ENCODE peak calls at places on chromosome 12, in seven cellular contexts. E is activated CD4-positive, CD25-positive, alpha-beta regulatory T cell; I is LoVo; M is T-cell; L is uterus; J is naive thymus-derived CD8-positive, alpha-beta T cell; A is B cell. F is an unnamed sample.

GRCh38 chr12:122999196-122999946 is 18.9 kb downstream of the ARL6IP4 start:
- DNase-seq in M (no peak), A (no peak), I (no peak), J (no peak), L (no peak), E (no peak), F (no peak)

GRCh38 chr12:1793426-1794210 is 26.7 kb upstream of the LRTM2 start:
- DNase-seq in M (no peak), I (no peak), J (no peak), L (no peak), E (no peak), A (no peak), F (no peak)

GRCh38 chr12:17588968-17589367 is 501.0 kb downstream of the RERGL start:
- DNase-seq in L (no peak), M (no peak), I (peak), E (no peak), J (no peak), A (no peak), F (peak)

GRCh38 chr12:6507102-6507998 is 13.4 kb downstream of the NCAPD2 start:
- DNase-seq in L (no peak), I (peak), A (no peak), E (no peak), J (no peak), M (no peak), F (no peak)

GRCh38 chr12:111430418-111431353 is 25.0 kb downstream of the SH2B3 start:
- DNase-seq in E (peak), J (peak), L (no peak), A (peak), M (no peak), I (no peak), F (no peak)

GRCh38 chr12:2624543-2625266 is 170.1 kb upstream of the FKBP4 start:
- DNase-seq in I (no peak), J (no peak), L (no peak), M (no peak), E (no peak), A (no peak), F (peak)

GRCh38 chr12:80504389-80505153 is 60.5 kb downstream of the PTPRQ start:
- DNase-seq in L (no peak), J (no peak), M (no peak), I (no peak), A (no peak), E (no peak), F (no peak)

GRCh38 chr12:6167327-6168280 is 32.6 kb upstream of the CD9 start:
- DNase-seq in J (peak), E (no peak), M (peak), A (peak), I (peak), L (peak), F (no peak)

GRCh38 chr12:54967461-54967860 is 17.1 kb downstream of the TESPA1 start:
- DNase-seq in A (no peak), E (no peak), J (peak), M (no peak), I (no peak), L (no peak), F (no peak)

GRCh38 chr12:54442071-54442470 is 23.0 kb upstream of the ITGA5 start:
- DNase-seq in I (no peak), J (no peak), E (no peak), M (no peak), A (no peak), L (no peak), F (no peak)

GRCh38 chr12:46135750-46136149 is 133.1 kb downstream of the SLC38A1 start:
- DNase-seq in L (no peak), M (no peak), J (no peak), A (no peak), I (no peak), E (no peak), F (no peak)

GRCh38 chr12:84506317-84506716 is 406.3 kb downstream of the SLC6A15 start:
- DNase-seq in E (no peak), A (no peak), J (no peak), M (no peak), L (no peak), I (no peak), F (no peak)

GRCh38 chr12:20946732-20947131 is 136.2 kb downstream of the SLCO1B3 start:
- DNase-seq in A (peak), I (no peak), E (no peak), M (no peak), J (no peak), L (no peak), F (peak)

GRCh38 chr12:24562761-24563392 is 386.0 kb downstream of the BCAT1 start:
- DNase-seq in A (peak), J (no peak), M (no peak), L (peak), E (no peak), I (no peak), F (peak)

GRCh38 chr12:119259483-119259882 is 75.0 kb upstream of the CCDC60 start:
- DNase-seq in E (no peak), L (no peak), A (no peak), I (no peak), J (no peak), M (no peak), F (no peak)